ENCODE peak calls at places on chromosomes 12 and 14, in five cellular contexts. A is K562, K is HCT116, H is HepG2, E is GM12878. C is an unnamed sample.

GRCh38 chr14:101760138-101761011 is 1.1 kb upstream of the PPP2R5C start:
- DNase-seq in A (peak; percentile 92), K (peak; percentile 94), H (peak; percentile 84), E (peak; percentile 82), C (peak; percentile 98)

GRCh38 chr12:120316798-120317257 is 10.8 kb downstream of the PLA2G1B start:
- DNase-seq in A (peak; percentile 31), K (no peak), H (peak; percentile 45), E (no peak), C (no peak)

GRCh38 chr14:55846852-55847471 is 267.0 kb downstream of the KTN1 start:
- DNase-seq in A (no peak), K (no peak), H (no peak), E (no peak), C (no peak)

GRCh38 chr12:66541446-66541845 is 137.4 kb downstream of the GRIP1 start:
- DNase-seq in A (no peak), K (no peak), H (no peak), E (no peak), C (no peak)

GRCh38 chr12:953776-954175 is 4.3 kb upstream of the RAD52 start:
- DNase-seq in A (peak; percentile 18), K (no peak), H (no peak), E (no peak), C (no peak)

GRCh38 chr14:68884031-68885030 is 91.5 kb upstream of the ZFP36L1 start:
- DNase-seq in A (no peak), K (peak; percentile 15), H (peak; percentile 44), E (no peak), C (no peak)

GRCh38 chr12:63787306-63787705 is 7.6 kb downstream of the RXYLT1 start:
- DNase-seq in A (no peak), K (no peak), H (no peak), E (no peak), C (no peak)

GRCh38 chr14:99995700-99996356 is 69.4 kb upstream of the EVL start:
- DNase-seq in A (peak; percentile 65), K (peak; percentile 54), H (peak; percentile 55), E (peak; percentile 89), C (peak; percentile 93)

GRCh38 chr12:63038361-63039100 is 103.6 kb upstream of the PPM1H start:
- DNase-seq in A (peak; percentile 53), K (no peak), H (no peak), E (no peak), C (no peak)

GRCh38 chr14:81303258-81303935 is 82.6 kb upstream of the GTF2A1 start:
- DNase-seq in A (peak; percentile 77), K (peak; percentile 86), H (peak; percentile 98), E (peak; percentile 41), C (no peak)

GRCh38 chr12:38316391-38317129 is at the start of gene ALG10B:
- DNase-seq in A (peak; percentile 87), K (peak; percentile 93), H (peak; percentile 92), E (peak; percentile 84), C (peak; percentile 98)

GRCh38 chr14:33692762-33693161 is 258.1 kb downstream of the EGLN3 start:
- DNase-seq in A (no peak), K (no peak), H (no peak), E (no peak), C (no peak)

GRCh38 chr12:107134558-107134957 is 41.2 kb upstream of the CRY1 start:
- DNase-seq in A (peak; percentile 58), K (peak; percentile 75), H (peak; percentile 73), E (no peak), C (peak; percentile 92)

GRCh38 chr12:53751336-53752191 is at the start of gene CISTR:
- DNase-seq in A (no peak), K (no peak), H (no peak), E (no peak), C (peak; percentile 80)

GRCh38 chr12:70535896-70536374 is 101.3 kb downstream of the PTPRB start:
- DNase-seq in A (no peak), K (no peak), H (peak; percentile 31), E (no peak), C (no peak)

GRCh38 chr14:50620341-50620740 is 47.8 kb downstream of the SAV1 start:
- DNase-seq in A (no peak), K (no peak), H (no peak), E (no peak), C (no peak)

GRCh38 chr14:73713804-73714655 is at the start of gene PNMA1:
- DNase-seq in A (peak; percentile 88), K (no peak), H (peak; percentile 69), E (no peak), C (peak; percentile 93)

GRCh38 chr12:104805186-104805585 is 152.9 kb downstream of the SLC41A2 start:
- DNase-seq in A (no peak), K (no peak), H (no peak), E (no peak), C (no peak)

DNA sequence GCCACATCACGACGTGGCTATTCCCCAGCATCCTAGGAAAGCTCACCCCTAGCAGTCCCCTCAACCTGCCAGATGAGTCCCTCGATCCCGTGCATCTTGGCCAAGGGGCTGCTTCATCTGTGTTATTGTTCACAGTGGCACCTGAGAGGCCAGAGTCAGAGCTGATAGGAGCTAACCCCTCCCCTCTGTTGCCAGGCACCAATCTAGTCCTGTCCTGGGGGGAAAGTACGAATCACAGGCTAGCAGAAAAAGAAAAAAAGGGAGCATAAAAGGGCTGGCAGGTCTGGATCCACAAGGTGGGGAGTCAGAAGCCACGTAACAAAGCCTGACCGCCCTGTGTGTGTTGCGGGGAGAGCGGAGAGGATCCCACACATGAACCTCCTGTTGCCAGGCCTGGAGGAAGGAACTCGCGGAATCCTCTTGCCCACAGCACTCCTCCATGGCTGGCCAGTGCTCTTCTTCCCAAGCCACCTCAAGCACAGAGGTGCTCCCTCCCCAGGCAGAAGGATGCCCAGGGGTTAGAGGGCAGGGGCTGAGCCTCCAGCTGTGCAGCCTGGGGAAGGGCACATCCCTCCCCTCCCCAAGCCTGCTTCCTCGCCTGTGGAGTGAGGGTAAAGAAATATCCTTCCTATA is 91.8 kb downstream of the ITPK1 start:
- DNase-seq in A (no peak), K (no peak), H (no peak), E (no peak), C (no peak)
- H3K27ac ChIP-seq in A (no peak overlapping the region), K (no peak overlapping the region), H (no peak overlapping the region), E (no peak overlapping the region), C (no peak overlapping the region)

GRCh38 chr14:90396342-90397339 is at the start of gene CALM1:
- DNase-seq in A (peak; percentile 92), K (peak; percentile 89), H (peak; percentile 74), E (peak; percentile 52), C (peak; percentile 94)
- TF ChIP-seq EZH2 in A (no peak), K (no peak), H (no peak), E (no peak), C (no peak)

DNA sequence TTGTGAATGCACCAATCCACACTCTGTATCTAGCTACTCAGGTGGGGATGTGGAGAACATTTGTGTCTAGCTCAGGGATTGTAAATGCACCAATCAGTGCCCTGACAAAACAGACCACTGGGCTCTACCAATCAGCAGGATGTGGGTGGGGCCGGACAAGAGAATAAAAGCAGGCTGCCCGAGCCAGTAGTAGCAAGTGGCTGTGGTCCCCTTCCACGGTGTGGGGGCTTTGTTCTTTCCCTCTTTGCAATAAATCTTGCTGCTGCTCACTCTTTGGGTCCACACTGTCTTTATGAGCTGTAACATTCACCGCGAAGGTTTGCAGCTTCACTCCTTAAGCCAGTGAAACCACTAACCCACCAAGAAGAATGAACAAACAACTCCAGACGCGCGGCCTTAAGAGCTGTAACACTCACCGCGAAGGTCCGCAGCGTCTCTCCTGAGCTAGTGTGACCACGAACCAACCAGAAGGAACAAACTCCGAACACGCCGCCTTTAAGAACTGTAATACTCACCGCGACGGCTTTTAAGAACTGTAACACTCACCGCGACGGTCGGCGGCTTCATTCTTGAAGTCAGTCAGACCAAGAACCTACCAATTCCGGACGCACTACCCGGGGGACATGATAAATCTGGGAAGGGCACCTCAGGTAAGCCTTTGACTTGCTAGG is 4.6 kb upstream of the LDHB start:
- DNase-seq in A (no peak), K (no peak), H (no peak), E (no peak), C (no peak)
- TF ChIP-seq REST in A (no peak), K (no peak), H (no peak), E (no peak), C (no peak)

DNA sequence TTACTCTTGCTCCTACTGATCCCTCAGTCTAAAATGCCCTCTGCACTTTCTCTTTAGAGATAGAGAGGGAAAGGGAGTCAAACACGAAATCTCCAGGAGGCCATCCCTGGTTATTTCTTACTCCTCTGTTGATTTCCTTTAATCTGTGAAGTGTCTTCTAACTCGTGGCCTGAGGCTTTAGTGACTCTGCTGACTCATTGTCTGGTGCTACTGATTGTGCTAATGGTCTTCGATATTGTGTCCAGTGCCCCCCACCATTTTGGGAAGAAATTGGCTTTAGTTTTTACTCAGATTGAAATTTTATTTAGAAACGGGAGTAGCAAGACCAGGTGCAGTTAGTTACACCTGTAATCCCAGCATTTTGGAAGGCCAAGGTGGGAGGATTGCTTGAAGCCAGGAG is 836 bp downstream of the CLEC9A start:
- DNase-seq in A (peak; percentile 42), K (no peak), H (no peak), E (no peak), C (peak; percentile 4)
- H3K27ac ChIP-seq in A (no peak overlapping the region), K (no peak overlapping the region), H (no peak overlapping the region), E (no peak overlapping the region), C (peak overlapping the region; percentile 68)

DNA sequence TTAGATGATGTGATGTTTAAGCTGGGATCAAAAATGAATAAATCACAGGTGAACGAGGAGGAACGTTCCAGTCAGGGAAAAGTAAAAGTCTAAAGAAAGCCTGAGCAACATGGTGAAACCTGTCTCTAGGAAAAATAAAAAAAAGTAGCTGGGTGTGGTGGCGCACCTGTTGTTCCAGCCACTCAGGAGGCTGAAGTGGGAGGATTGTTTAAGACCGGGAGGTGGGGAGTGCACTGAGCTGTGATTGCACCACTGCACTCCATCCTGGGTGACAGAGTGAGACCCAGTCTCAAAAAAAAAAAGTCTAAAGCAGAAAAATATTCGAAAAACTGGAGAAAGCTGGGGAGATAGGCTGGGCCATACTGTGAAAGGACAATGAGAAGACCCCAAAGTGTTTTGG is 39.2 kb upstream of the SOCS2 start:
- DNase-seq in A (no peak), K (no peak), H (no peak), E (no peak), C (no peak)
- TF ChIP-seq EZH2 in A (no peak), K (no peak), H (no peak), E (no peak), C (no peak)

DNA sequence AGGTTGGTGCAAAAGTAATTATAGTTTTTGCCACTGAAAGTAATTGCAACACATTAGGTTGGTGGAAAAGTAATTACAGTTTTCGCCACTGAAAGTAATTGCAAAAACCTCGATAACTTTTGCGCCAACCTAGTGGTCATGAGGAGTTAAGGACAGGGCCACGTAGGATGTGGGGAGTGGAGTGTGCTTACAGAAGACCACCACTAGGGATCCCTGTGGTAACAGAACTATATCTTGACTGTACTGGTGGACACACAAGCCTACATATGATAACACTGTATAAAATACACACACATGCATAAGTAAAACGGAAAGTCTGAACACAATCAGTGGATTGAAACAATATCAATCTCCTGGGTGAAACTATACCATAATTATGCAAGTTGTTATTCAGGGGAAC is 187.4 kb upstream of the ABCD2 start:
- DNase-seq in A (peak; percentile 68), K (peak; percentile 51), H (peak; percentile 45), E (no peak), C (peak; percentile 77)
- TF ChIP-seq REST in A (no peak), K (no peak), H (no peak), E (no peak), C (no peak)

GRCh38 chr12:6549379-6550151 is 6.3 kb downstream of the IFFO1 start:
- DNase-seq in A (no peak), K (no peak), H (no peak), E (no peak), C (no peak)
- H3K27ac ChIP-seq in A (no peak overlapping the region), K (no peak overlapping the region), H (no peak overlapping the region), E (no peak overlapping the region), C (no peak overlapping the region)